ENCODE peak calls at places on chromosomes 7 and 10, in six cellular contexts. Q is activated T-cell treated with anti-CD3 and anti-CD28 coated beads for 1 hour, P is SW 1271, V is mucosa of descending colon, U is cerebellum, R is omental fat pad. T is an unnamed sample.

GRCh38 chr10:30534465-30535144 is 94.9 kb downstream of the LYZL2 start:
- DNase-seq in Q (peak), P (peak), V (no peak), U (peak), R (peak), T (no peak)

GRCh38 chr7:92034116-92034515 is 93.5 kb downstream of the AKAP9 start:
- DNase-seq in Q (no peak), P (no peak), V (no peak), U (no peak), R (no peak), T (no peak)

GRCh38 chr7:84647797-84648762 is 453.5 kb upstream of the SEMA3A start:
- DNase-seq in Q (no peak), P (peak), V (no peak), U (no peak), R (no peak), T (peak)

GRCh38 chr7:106220307-106220706 is 64.5 kb downstream of the NAMPT start:
- DNase-seq in Q (no peak), P (no peak), V (no peak), U (no peak), R (no peak), T (no peak)

GRCh38 chr7:2037301-2037804 is 195.4 kb downstream of the MAD1L1 start:
- DNase-seq in Q (no peak), P (no peak), V (peak), U (no peak), R (no peak), T (no peak)

GRCh38 chr10:34710391-34710751 is 104.7 kb downstream of the PARD3 start:
- DNase-seq in Q (no peak), P (no peak), V (no peak), U (no peak), R (no peak), T (no peak)

GRCh38 chr10:14603539-14604102 is 171.1 kb downstream of the FAM107B start:
- DNase-seq in Q (no peak), P (no peak), V (no peak), U (peak), R (no peak), T (no peak)

GRCh38 chr10:29618341-29619171 is 16.2 kb downstream of the SVIL start:
- DNase-seq in Q (no peak), P (no peak), V (peak), U (no peak), R (no peak), T (no peak)

GRCh38 chr7:12890586-12890985 is 203.2 kb downstream of the ARL4A start:
- DNase-seq in Q (no peak), P (no peak), V (no peak), U (no peak), R (no peak), T (no peak)

GRCh38 chr7:2928256-2928612 is 84.1 kb upstream of the GNA12 start:
- DNase-seq in Q (no peak), P (no peak), V (no peak), U (no peak), R (no peak), T (no peak)

GRCh38 chr7:16531682-16532081 is 5.1 kb downstream of the LRRC72 start:
- DNase-seq in Q (no peak), P (no peak), V (no peak), U (no peak), R (no peak), T (no peak)

GRCh38 chr10:35000936-35001335 is 89.2 kb downstream of the CUL2 start:
- DNase-seq in Q (no peak), P (no peak), V (no peak), U (no peak), R (no peak), T (no peak)

GRCh38 chr7:128019330-128019729 is 11.9 kb downstream of the LRRC4 start:
- DNase-seq in Q (no peak), P (no peak), V (no peak), U (no peak), R (no peak), T (no peak)

GRCh38 chr7:50331564-50332208 is 27.2 kb downstream of the IKZF1 start:
- DNase-seq in Q (no peak), P (no peak), V (no peak), U (no peak), R (no peak), T (no peak)

GRCh38 chr7:71521506-71521905 is 389.6 kb downstream of the GALNT17 start:
- DNase-seq in Q (no peak), P (no peak), V (no peak), U (peak), R (no peak), T (no peak)

GRCh38 chr7:142855756-142856564 is 1.1 kb downstream of the EPHB6 start:
- DNase-seq in Q (no peak), P (no peak), V (peak), U (peak), R (no peak), T (no peak)

GRCh38 chr7:72403677-72404076 is 8.5 kb downstream of the CALN1 start:
- DNase-seq in Q (no peak), P (no peak), V (no peak), U (no peak), R (no peak), T (no peak)

GRCh38 chr10:80260295-80261243 is 28.9 kb downstream of the MAT1A start:
- DNase-seq in Q (no peak), P (peak), V (no peak), U (peak), R (no peak), T (no peak)

GRCh38 chr7:7739718-7740355 is 21.4 kb upstream of the RPA3 start:
- DNase-seq in Q (no peak), P (no peak), V (no peak), U (no peak), R (no peak), T (no peak)

GRCh38 chr7:19560111-19560883 is 148.5 kb downstream of the POLR1F start:
- DNase-seq in Q (no peak), P (no peak), V (no peak), U (no peak), R (no peak), T (no peak)

GRCh38 chr7:66810716-66811115 is 70.2 kb downstream of the RABGEF1 start:
- DNase-seq in Q (no peak), P (no peak), V (no peak), U (no peak), R (no peak), T (no peak)

GRCh38 chr10:21364196-21365114 is 161.0 kb downstream of the SKIDA1 start:
- DNase-seq in Q (no peak), P (peak), V (no peak), U (no peak), R (no peak), T (peak)

GRCh38 chr10:98488669-98489430 is 42.1 kb upstream of the HPS1 start:
- DNase-seq in Q (no peak), P (no peak), V (no peak), U (no peak), R (no peak), T (no peak)

GRCh38 chr7:118183254-118183585 is 744 bp upstream of the LSM8 start:
- DNase-seq in Q (peak), P (peak), V (no peak), U (peak), R (no peak), T (no peak)

GRCh38 chr10:123165445-123166072 is 11.4 kb downstream of the BUB3 start:
- DNase-seq in Q (no peak), P (no peak), V (no peak), U (no peak), R (no peak), T (no peak)

GRCh38 chr10:34109952-34110702 is 705.0 kb downstream of the PARD3 start:
- DNase-seq in Q (no peak), P (no peak), V (no peak), U (no peak), R (no peak), T (no peak)

GRCh38 chr7:41449286-41449685 is 253.6 kb downstream of the INHBA start:
- DNase-seq in Q (no peak), P (no peak), V (no peak), U (no peak), R (no peak), T (no peak)

GRCh38 chr10:79223346-79224048 is 123.8 kb upstream of the PPIF start:
- DNase-seq in Q (no peak), P (no peak), V (no peak), U (no peak), R (peak), T (no peak)

GRCh38 chr7:36044096-36044892 is 108.8 kb upstream of the EEPD1 start:
- DNase-seq in Q (no peak), P (no peak), V (no peak), U (no peak), R (no peak), T (no peak)